ENCODE peak calls at places on chromosomes 16 and 17, in five cellular contexts. K is HFF-Myc, R is GM23338, P is coronary artery, O is fibroblast of mammary gland. B is an unnamed sample.

GRCh38 chr17:40301315-40301714 is 7.7 kb upstream of the RARA start:
- DNase-seq in R (peak), O (no peak), P (peak), K (no peak), B (no peak)

GRCh38 chr16:1435921-1436697 is 5.2 kb downstream of the PERCC1 start:
- DNase-seq in O (no peak), K (no peak), P (no peak), R (peak), B (no peak)

GRCh38 chr17:78412403-78412802 is 34.0 kb downstream of the PGS1 start:
- DNase-seq in O (peak), R (peak), K (no peak), P (no peak), B (no peak)

GRCh38 chr16:14011846-14012245 is 59.3 kb upstream of the MRTFB start:
- DNase-seq in P (peak), K (no peak), R (no peak), O (peak), B (no peak)

GRCh38 chr17:54353789-54354525 is 531.2 kb downstream of the KIF2B start:
- DNase-seq in R (no peak), K (no peak), P (no peak), O (no peak), B (no peak)

GRCh38 chr17:32319548-32319905 is 22.4 kb downstream of the C17orf75 start:
- DNase-seq in R (peak), K (peak), O (peak), P (no peak), B (peak)

GRCh38 chr16:30604316-30604947 is 5.8 kb downstream of the ZNF689 start:
- DNase-seq in R (peak), O (no peak), P (no peak), K (no peak), B (no peak)

GRCh38 chr17:57940653-57941329 is 14.4 kb downstream of the CUEDC1 start:
- DNase-seq in K (no peak), O (peak), P (no peak), R (no peak), B (no peak)

GRCh38 chr17:58232707-58233156 is 5.7 kb upstream of the LPO start:
- DNase-seq in P (peak), R (peak), K (peak), O (peak), B (peak)

GRCh38 chr16:77674888-77675287 is 47.4 kb upstream of the NUDT7 start:
- DNase-seq in P (no peak), R (no peak), K (no peak), O (peak), B (peak)

GRCh38 chr16:892006-892405 is 78.8 kb downstream of the LMF1 start:
- DNase-seq in P (no peak), O (no peak), K (no peak), R (no peak), B (no peak)

GRCh38 chr16:5321925-5322324 is 224.3 kb upstream of the EEF2KMT start:
- DNase-seq in K (no peak), P (no peak), O (peak), R (no peak), B (no peak)

DNA sequence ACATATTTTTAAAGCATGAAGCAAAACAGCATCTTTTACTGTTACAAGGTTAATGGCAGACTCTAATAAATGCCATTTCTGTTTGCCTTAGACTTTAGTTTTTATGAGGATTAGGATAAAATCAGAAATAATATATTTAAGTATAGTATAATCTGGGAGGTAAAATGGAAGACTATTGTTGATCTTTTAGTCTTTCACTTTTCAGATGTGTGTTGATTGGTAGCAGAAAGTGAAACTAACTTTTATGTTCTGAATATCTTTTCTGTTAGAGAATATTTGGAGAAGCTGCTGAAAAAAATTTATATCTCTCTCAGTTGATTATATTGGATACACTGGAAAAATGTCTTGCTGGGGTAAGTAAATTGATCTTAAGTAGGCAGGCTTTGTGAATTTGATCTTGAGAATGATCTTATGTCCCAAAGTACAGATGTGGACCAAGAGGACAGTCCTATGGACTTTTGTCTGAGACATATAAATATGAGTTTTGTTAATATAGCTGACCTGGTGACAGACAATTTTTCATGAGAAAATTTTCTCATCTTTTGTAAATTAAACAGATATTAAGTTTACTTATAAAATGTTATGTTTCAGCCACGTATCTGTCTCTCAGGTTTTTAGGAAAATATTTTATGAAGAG is 64.1 kb downstream of the NF1 start:
- DNase-seq in R (no peak), P (no peak), K (no peak), O (no peak), B (no peak)
- TF ChIP-seq CTCF in R (no peak), P (no peak), K (no peak), O (no peak), B (no peak)

DNA sequence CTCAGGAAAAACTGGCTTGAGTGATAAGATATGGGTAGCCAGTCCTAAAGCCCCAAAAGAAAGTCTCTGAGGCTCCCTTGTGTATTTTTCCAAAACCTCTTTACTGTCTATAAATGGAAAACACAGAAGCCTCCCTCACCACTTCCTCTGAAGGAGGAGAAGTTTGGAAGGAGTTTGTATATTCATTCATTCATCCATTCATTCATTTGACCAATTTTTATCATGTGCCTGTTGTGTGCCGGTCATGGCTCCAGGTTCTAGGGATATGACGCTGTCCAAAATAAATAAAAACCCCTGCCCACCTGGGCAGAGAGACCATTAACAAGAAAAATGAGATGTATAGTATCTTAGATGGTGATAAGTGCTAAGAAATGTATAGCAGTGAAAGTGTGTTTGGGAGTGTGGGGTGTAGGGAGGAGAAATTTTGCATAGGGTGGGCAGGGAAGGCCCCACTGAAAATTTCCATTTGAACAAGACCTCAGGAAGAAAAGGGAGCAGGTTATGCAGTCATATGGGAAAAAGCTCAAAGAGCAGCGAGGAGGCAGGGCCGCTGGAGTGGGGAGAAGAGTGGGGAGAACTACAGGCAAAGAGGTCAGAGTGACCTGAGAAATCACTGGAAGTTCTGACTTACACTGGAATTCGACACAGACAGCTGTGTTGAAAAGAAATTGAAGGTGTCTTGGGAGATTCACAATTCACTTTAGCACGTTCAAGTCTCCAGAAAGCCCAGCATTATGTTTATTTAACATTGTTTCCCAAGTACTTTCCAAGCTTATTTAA is 6.1 kb upstream of the WIPI1 start:
- DNase-seq in O (no peak), R (no peak), K (no peak), P (no peak), B (no peak)
- TF ChIP-seq CTCF in O (no peak), R (no peak), K (no peak), P (no peak), B (peak)

GRCh38 chr17:6710317-6710716 is 2.9 kb downstream of the SLC13A5 start:
- DNase-seq in R (no peak), O (peak), P (no peak), K (no peak), B (no peak)
- TF ChIP-seq CTCF in R (no peak), O (no peak), P (no peak), K (no peak), B (no peak)

DNA sequence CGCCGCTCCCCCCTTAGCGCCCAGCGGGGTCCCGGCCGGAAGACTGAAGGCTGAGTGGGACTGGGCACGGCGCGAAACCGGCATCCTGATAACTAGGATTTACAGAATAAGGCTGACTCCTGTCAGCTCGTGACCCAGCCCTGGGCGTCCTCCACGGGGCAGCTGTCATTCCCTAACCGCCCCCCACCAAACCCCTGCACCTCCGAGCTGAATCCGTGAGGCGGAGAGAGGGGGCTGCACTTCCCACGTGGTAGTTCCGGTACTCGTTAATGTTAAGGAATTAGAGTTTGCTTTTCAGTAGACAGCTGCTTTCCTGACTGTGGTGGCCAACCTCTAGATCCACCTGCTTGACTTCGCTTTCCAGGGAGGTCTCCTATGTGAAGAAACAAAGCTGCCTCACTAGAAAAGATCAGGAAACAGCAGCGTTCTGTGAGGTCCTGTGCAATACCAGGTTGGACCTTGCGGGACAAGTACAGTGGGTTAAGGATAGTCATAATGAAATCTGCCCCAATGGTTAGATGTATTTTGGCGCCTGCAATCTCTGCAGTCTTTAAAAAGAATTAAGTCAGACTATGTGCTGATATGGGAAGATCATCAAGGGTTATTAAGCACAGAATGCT is 1.0 kb upstream of the WBP2 start:
- DNase-seq in K (no peak), R (no peak), P (no peak), O (no peak), B (no peak)
- TF ChIP-seq CTCF in K (no peak), R (peak), P (no peak), O (no peak), B (peak)

DNA sequence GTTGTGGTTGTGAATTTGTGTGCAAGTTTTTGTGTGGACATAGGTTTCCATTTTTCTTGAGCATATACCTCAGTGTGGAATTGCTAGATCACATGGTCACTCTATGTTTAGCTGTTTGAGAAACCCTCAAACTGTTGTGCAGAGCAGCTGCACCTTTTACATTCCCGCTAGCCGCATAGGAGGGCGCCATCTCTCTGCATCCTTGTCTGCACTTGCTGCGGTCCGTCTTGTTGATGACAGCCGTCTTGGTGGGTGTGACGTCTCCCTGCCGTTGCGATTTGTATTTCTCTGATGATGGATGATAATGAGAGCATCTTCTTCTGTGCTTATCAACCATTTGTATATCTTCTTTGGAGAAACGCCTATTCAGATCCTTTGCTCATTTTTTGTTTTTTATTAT is 25.1 kb upstream of the IL17C start:
- DNase-seq in R (no peak), P (no peak), O (no peak), K (no peak), B (no peak)
- TF ChIP-seq CTCF in R (peak), P (no peak), O (no peak), K (no peak), B (peak)

GRCh38 chr16:81873221-81873620 is 94.1 kb downstream of the PLCG2 start:
- DNase-seq in K (no peak), R (no peak), O (no peak), P (no peak), B (no peak)

GRCh38 chr16:81878529-81878928 is 99.4 kb downstream of the PLCG2 start:
- DNase-seq in K (no peak), R (no peak), O (no peak), P (no peak), B (no peak)

GRCh38 chr16:81875461-81875860 is 96.4 kb downstream of the PLCG2 start:
- DNase-seq in P (no peak), R (peak), K (no peak), O (no peak), B (no peak)

GRCh38 chr16:81876273-81876900 is 97.3 kb downstream of the PLCG2 start:
- DNase-seq in O (no peak), P (no peak), R (no peak), K (no peak), B (no peak)

DNA sequence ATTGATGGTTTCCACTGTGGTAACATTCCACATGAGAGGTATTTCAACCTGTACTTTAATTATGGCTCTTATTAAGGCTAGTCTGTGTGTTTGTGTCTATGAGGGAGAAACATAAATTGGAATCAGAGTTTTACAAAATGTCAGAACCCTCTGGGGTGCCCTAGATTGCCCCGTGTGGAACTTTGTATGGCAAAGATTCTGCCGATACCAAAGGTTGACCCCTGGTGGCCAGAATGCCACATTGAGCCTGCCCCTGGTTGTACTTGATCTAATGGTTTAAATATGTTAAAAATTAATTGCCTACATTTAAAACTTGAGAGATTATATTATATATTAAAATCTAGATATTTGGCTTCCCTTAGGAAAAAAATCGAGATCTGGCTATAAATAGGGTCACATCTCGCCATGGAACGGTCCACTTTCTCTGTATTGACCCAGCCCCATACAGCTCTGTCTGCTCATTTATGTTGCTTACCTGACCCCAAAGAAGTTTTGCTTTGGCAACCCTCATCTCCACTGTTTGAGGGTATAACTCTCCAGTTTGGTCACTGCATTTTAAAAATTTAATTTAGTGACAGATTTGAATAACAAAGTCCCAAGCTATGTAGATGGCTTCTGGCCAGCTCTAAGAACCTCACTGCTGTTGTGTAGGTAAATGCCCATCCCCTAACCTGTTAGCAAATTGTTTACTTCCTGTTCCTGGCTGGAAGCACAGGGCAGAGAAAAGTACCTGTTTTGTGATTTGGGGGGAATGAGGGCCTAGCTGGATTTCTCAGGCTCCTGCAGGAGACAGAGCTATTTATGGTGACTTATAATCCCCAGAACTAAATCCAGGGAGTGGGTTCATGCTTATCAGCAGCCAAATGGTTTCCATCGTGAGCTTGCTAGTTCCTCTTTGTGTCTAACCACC is 95.0 kb downstream of the PLCG2 start:
- DNase-seq in K (peak), P (no peak), R (peak), O (peak), B (peak)
- TF ChIP-seq CTCF in K (peak), P (no peak), R (peak), O (peak), B (peak)

GRCh38 chr17:21275579-21276339 is 8.8 kb upstream of the MAP2K3 start:
- DNase-seq in O (peak), R (peak), K (no peak), P (peak), B (peak)
- TF ChIP-seq CTCF in O (no peak), R (peak), K (no peak), P (no peak), B (peak)

DNA sequence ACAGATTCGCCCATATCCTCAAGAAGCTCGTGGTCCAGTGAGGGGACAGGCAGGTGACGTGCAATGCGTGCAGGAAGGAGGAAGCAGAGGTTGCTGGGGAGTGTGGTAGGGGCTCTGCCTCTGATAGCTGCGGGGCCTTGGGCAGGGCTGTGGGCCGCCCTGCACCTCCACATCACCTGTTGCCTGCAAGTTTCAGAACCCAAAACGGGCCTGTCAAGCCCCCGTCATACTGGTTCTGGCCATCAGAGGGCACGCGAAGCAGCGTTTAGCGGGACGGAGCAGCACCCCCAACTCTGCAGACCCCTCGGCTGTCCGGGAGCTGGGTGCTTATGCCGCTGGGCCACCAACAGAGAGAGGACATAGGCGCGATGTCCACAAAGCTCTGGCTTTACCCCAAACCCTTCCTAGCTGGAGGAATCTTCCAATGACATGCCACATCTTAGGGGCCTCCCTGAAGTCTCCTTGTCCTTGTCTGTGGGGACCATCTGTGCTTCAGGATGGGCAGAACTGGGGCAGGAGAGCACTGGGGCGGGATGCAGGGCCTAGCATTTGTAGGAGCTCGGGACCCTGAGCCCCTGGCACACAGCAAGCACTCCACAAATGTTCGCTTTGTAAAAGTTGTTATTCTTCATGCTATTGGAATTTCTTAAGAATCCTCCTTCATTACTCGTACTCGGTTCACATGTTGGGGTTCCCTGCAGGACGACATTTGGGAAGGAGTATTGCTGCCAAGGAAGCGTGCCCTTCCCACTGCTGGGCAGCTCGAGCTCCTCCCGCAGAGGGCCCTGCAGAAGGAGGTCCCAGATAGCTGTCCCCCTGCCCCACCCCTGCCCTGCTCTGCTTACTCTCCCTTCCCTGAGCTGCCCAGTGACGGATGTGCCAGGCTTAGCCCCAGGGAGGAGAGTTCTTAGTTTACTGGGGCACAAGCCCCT is 64.3 kb downstream of the CNGB1 start:
- DNase-seq in P (no peak), R (peak), O (no peak), K (no peak), B (no peak)
- TF ChIP-seq CTCF in P (peak), R (peak), O (peak), K (peak), B (peak)